ENCODE peak calls at places on chromosomes 11 and 22, in five cellular contexts. E is IMR-90, I is breast epithelium, Z is esophagus squamous epithelium, F is body of pancreas. D is an unnamed sample.

GRCh38 chr11:84398017-84398626 is 1112.0 kb upstream of the CCDC90B start:
- DNase-seq in E (peak; percentile 1), I (no peak), Z (no peak), F (peak; percentile 27), D (no peak)

GRCh38 chr22:42608481-42609361 is 6.0 kb downstream of the POLDIP3 start:
- DNase-seq in E (peak; percentile 76), I (no peak), Z (no peak), F (no peak), D (no peak)

GRCh38 chr11:6418958-6419611 is at the start of gene APBB1:
- DNase-seq in E (peak; percentile 48), I (peak; percentile 32), Z (no peak), F (peak; percentile 56), D (peak; percentile 58)

GRCh38 chr11:121412000-121412587 is 40.0 kb upstream of the SORL1 start:
- DNase-seq in E (no peak), I (no peak), Z (no peak), F (no peak), D (no peak)

GRCh38 chr22:45696227-45696626 is 24.6 kb downstream of the ATXN10 start:
- DNase-seq in E (no peak), I (no peak), Z (no peak), F (no peak), D (no peak)

GRCh38 chr11:46686886-46687810 is 13.3 kb downstream of the ARHGAP1 start:
- DNase-seq in E (peak; percentile 91), I (peak; percentile 23), Z (no peak), F (no peak), D (no peak)

GRCh38 chr11:14506532-14506931 is 6.9 kb upstream of the COPB1 start:
- DNase-seq in E (peak; percentile 51), I (no peak), Z (no peak), F (no peak), D (no peak)

GRCh38 chr22:20180640-20181039 is 29.8 kb upstream of the CCDC188 start:
- DNase-seq in E (no peak), I (no peak), Z (no peak), F (no peak), D (no peak)

GRCh38 chr22:17851754-17852153 is 77.5 kb upstream of the BID start:
- DNase-seq in E (no peak), I (no peak), Z (no peak), F (no peak), D (no peak)

GRCh38 chr11:10497371-10498021 is 42.4 kb downstream of the AMPD3 start:
- DNase-seq in E (no peak), I (no peak), Z (no peak), F (no peak), D (no peak)

GRCh38 chr11:113730887-113731726 is 25.0 kb upstream of the TMPRSS5 start:
- DNase-seq in E (peak; percentile 64), I (no peak), Z (no peak), F (peak; percentile 33), D (no peak)

GRCh38 chr11:117175104-117175503 is 3.4 kb upstream of the SIDT2 start:
- DNase-seq in E (no peak), I (no peak), Z (no peak), F (no peak), D (no peak)

GRCh38 chr22:45877651-45878050 is 99.3 kb downstream of the WNT7B start:
- DNase-seq in E (no peak), I (no peak), Z (no peak), F (no peak), D (peak; percentile 9)

GRCh38 chr11:71580057-71581003 is 2.3 kb downstream of the KRTAP5-11 start:
- DNase-seq in E (peak; percentile 72), I (peak; percentile 63), Z (no peak), F (peak; percentile 90), D (no peak)

GRCh38 chr22:35208003-35208402 is 49.3 kb upstream of the HMGXB4 start:
- DNase-seq in E (no peak), I (no peak), Z (no peak), F (no peak), D (no peak)

GRCh38 chr11:33747969-33748368 is 11.7 kb upstream of the CD59 start:
- DNase-seq in E (peak; percentile 79), I (no peak), Z (no peak), F (no peak), D (no peak)

GRCh38 chr22:38196791-38197429 is 4.9 kb upstream of the MAFF start:
- DNase-seq in E (no peak), I (no peak), Z (no peak), F (no peak), D (no peak)

GRCh38 chr11:60762851-60763691 is 6.4 kb downstream of the MS4A15 start:
- DNase-seq in E (no peak), I (no peak), Z (no peak), F (peak; percentile 74), D (no peak)

GRCh38 chr11:17986007-17986710 is 26.7 kb downstream of the SERGEF start:
- DNase-seq in E (peak; percentile 90), I (no peak), Z (no peak), F (peak; percentile 14), D (no peak)

GRCh38 chr11:65417221-65417701 is 5.3 kb upstream of the NEAT1 start:
- DNase-seq in E (no peak), I (peak; percentile 50), Z (no peak), F (peak; percentile 60), D (peak; percentile 34)

GRCh38 chr11:95143106-95143681 is 53.5 kb downstream of the ENDOD1 start:
- DNase-seq in E (peak; percentile 70), I (no peak), Z (no peak), F (no peak), D (no peak)

GRCh38 chr11:86201371-86201770 is 43.2 kb upstream of the EED start:
- DNase-seq in E (no peak), I (no peak), Z (no peak), F (no peak), D (no peak)

GRCh38 chr22:48630444-48630777 is 1197.3 kb downstream of the BRD1 start:
- DNase-seq in E (no peak), I (no peak), Z (no peak), F (no peak), D (no peak)

GRCh38 chr22:40044102-40044869 is 49.5 kb downstream of the FAM83F start:
- DNase-seq in E (peak; percentile 99), I (peak; percentile 99), Z (peak; percentile 93), F (peak; percentile 99), D (peak; percentile 99)
- TF ChIP-seq POLR2A in E (peak; percentile 90), I (peak; percentile 59), Z (peak; percentile 73), F (peak; percentile 95), D (peak; percentile 83)

GRCh38 chr22:29306175-29306829 is at the start of gene GAS2L1:
- DNase-seq in E (peak; percentile 73), I (peak; percentile 60), Z (no peak), F (peak; percentile 79), D (peak; percentile 68)

GRCh38 chr22:29307658-29308147 is 1.3 kb downstream of the GAS2L1 start:
- DNase-seq in E (no peak), I (no peak), Z (no peak), F (no peak), D (no peak)

GRCh38 chr22:29308148-29308790 is 1.8 kb downstream of the GAS2L1 start:
- DNase-seq in E (no peak), I (no peak), Z (no peak), F (no peak), D (no peak)

GRCh38 chr22:29305836-29306174 is 645 bp upstream of the GAS2L1 start:
- DNase-seq in E (no peak), I (no peak), Z (no peak), F (no peak), D (no peak)

GRCh38 chr22:29306830-29307657 is 594 bp downstream of the GAS2L1 start:
- DNase-seq in E (peak; percentile 61), I (peak; percentile 67), Z (no peak), F (peak; percentile 81), D (peak; percentile 74)
- TF ChIP-seq POLR2A in E (peak; percentile 64), I (no peak), Z (peak; percentile 70), F (no peak), D (peak; percentile 67)

GRCh38 chr22:23144926-23145906 is at the start of gene RAB36:
- DNase-seq in E (peak; percentile 98), I (peak; percentile 98), Z (peak; percentile 92), F (peak; percentile 98), D (peak; percentile 98)
- TF ChIP-seq POLR2A in E (peak; percentile 65), I (no peak), Z (no peak), F (peak; percentile 50), D (peak; percentile 8)

GRCh38 chr11:57424802-57425564 is 1.9 kb downstream of the SLC43A3 start:
- DNase-seq in E (peak; percentile 95), I (peak; percentile 70), Z (no peak), F (peak; percentile 78), D (peak; percentile 82)
- TF ChIP-seq POLR2A in E (no peak), I (no peak), Z (no peak), F (no peak), D (no peak)

DNA sequence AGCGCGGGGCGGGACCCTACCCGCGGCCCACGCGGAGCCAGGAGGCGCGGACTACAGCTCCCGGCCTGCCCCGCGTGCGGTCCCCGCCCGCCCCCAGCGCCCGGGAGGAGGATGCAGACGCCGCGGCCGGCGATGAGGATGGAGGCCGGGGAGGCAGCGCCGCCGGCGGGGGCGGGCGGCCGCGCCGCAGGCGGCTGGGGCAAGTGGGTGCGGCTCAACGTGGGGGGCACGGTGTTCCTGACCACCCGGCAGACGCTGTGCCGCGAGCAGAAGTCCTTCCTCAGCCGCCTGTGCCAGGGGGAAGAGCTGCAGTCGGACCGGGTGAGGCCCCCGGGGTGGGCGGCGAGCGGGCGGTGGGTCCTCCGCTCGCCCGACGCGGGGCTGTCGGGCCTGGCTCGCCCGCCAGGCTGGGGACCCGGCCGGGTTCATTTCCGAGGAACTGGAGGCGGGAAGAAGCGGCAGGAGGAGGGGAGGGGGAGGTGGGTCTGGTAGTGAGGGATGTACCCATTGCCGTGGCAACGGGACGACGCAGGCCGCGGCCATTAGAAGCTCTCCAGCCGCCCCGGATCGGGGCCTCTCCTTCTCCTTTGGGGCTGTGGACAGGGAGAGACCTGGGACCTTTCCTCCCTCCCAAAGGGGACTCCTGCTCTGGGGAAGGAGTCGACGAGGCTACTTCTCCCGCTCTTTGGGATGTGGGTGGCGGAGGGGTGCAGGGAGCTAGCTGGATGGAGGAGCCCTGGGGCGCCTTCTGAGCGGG is at the start of gene KCTD17:
- DNase-seq in E (peak; percentile 59), I (no peak), Z (no peak), F (peak; percentile 57), D (peak; percentile 30)
- TF ChIP-seq POLR2A in E (peak; percentile 74), I (no peak), Z (peak; percentile 59), F (no peak), D (no peak)